ENCODE peak calls at places on chromosomes 7 and 10, in five cellular contexts. X is lower lobe of right lung; U is PC-3; R is body of pancreas; L is CD8-positive, alpha-beta T cell. V is an unnamed sample.
A peak's percentile ranks its signal among the peaks of the same experiment; 100 is the strongest.

GRCh38 chr7:37694208-37695080 is 10.9 kb downstream of the GPR141 start:
- ATAC-seq in X (peak; percentile 74), U (no peak), R (no peak), L (no peak), V (no peak)

GRCh38 chr10:59887972-59888640 is 18.2 kb downstream of the CCDC6 start:
- ATAC-seq in X (no peak), U (no peak), R (no peak), L (peak; percentile 55), V (no peak)

GRCh38 chr7:142383826-142384507 is 126.1 kb upstream of the PRSS58 start:
- ATAC-seq in X (peak; percentile 55), U (peak; percentile 34), R (no peak), L (peak; percentile 27), V (no peak)

GRCh38 chr7:2409745-2410414 is 6.5 kb downstream of the CHST12 start:
- ATAC-seq in X (no peak), U (no peak), R (no peak), L (peak; percentile 16), V (peak; percentile 20)

GRCh38 chr10:44995581-44995913 is 5.2 kb upstream of the ZNF22 start:
- ATAC-seq in X (no peak), U (no peak), R (no peak), L (no peak), V (no peak)

GRCh38 chr10:63250032-63250431 is 116.9 kb downstream of the NRBF2 start:
- ATAC-seq in X (no peak), U (no peak), R (no peak), L (no peak), V (no peak)

GRCh38 chr10:42960491-42961155 is 116.2 kb upstream of the RET start:
- ATAC-seq in X (peak; percentile 57), U (peak; percentile 99), R (no peak), L (no peak), V (no peak)

GRCh38 chr10:72089618-72090017 is 1.3 kb upstream of the SPOCK2 start:
- ATAC-seq in X (no peak), U (no peak), R (no peak), L (no peak), V (no peak)

GRCh38 chr7:150373049-150373801 is 4.6 kb downstream of the REPIN1 start:
- ATAC-seq in X (no peak), U (no peak), R (no peak), L (no peak), V (no peak)

GRCh38 chr7:33784000-33784399 is 121.3 kb upstream of the BMPER start:
- ATAC-seq in X (no peak), U (no peak), R (no peak), L (no peak), V (no peak)

GRCh38 chr10:35201234-35201633 is 74.6 kb downstream of the CREM start:
- ATAC-seq in X (no peak), U (no peak), R (no peak), L (no peak), V (no peak)

GRCh38 chr7:109529712-109530111 is 960.0 kb downstream of the DNAJB9 start:
- ATAC-seq in X (no peak), U (no peak), R (no peak), L (no peak), V (no peak)

GRCh38 chr7:19375986-19376385 is 230.8 kb upstream of the FERD3L start:
- ATAC-seq in X (peak; percentile 29), U (no peak), R (no peak), L (no peak), V (no peak)

GRCh38 chr10:77643795-77644468 is 6.3 kb upstream of the KCNMA1 start:
- ATAC-seq in X (peak; percentile 38), U (peak; percentile 75), R (peak; percentile 31), L (no peak), V (no peak)

GRCh38 chr10:43318978-43319965 is 52.2 kb upstream of the FXYD4 start:
- ATAC-seq in X (no peak), U (no peak), R (no peak), L (no peak), V (no peak)

GRCh38 chr7:4151926-4152549 is 530.1 kb upstream of the FOXK1 start:
- ATAC-seq in X (no peak), U (peak; percentile 89), R (peak; percentile 96), L (no peak), V (peak; percentile 32)

GRCh38 chr7:47950714-47951113 is 2.4 kb upstream of the PKD1L1 start:
- ATAC-seq in X (peak; percentile 79), U (peak; percentile 88), R (no peak), L (no peak), V (peak; percentile 53)

GRCh38 chr7:157669768-157670345 is 333.1 kb downstream of the DNAJB6 start:
- ATAC-seq in X (no peak), U (no peak), R (no peak), L (peak; percentile 40), V (no peak)

GRCh38 chr10:68315582-68315981 is 16.3 kb upstream of the HNRNPH3 start:
- ATAC-seq in X (no peak), U (no peak), R (no peak), L (no peak), V (no peak)

GRCh38 chr10:119371704-119372663 is 164.6 kb downstream of the GRK5 start:
- ATAC-seq in X (no peak), U (no peak), R (no peak), L (no peak), V (no peak)

GRCh38 chr10:63825111-63825510 is 303.9 kb downstream of the REEP3 start:
- ATAC-seq in X (no peak), U (no peak), R (no peak), L (no peak), V (no peak)

GRCh38 chr10:60433684-60434083 is 44.0 kb upstream of the ANK3 start:
- ATAC-seq in X (no peak), U (peak; percentile 70), R (no peak), L (no peak), V (no peak)

GRCh38 chr10:131852823-131853609 is 47.8 kb upstream of the PPP2R2D start:
- ATAC-seq in X (no peak), U (no peak), R (no peak), L (no peak), V (no peak)

GRCh38 chr10:104268691-104269645 is at the start of gene GSTO2:
- ATAC-seq in X (peak; percentile 100), U (peak; percentile 99), R (peak; percentile 100), L (peak; percentile 89), V (peak; percentile 100)
- H3K27ac ChIP-seq in X (peak within 1 kb of the TSS; percentile 89), U (peak within 1 kb of the TSS; percentile 51), R (peak within 1 kb of the TSS; percentile 82), L (peak within 1 kb of the TSS; percentile 90), V (peak within 1 kb of the TSS; percentile 93)

DNA sequence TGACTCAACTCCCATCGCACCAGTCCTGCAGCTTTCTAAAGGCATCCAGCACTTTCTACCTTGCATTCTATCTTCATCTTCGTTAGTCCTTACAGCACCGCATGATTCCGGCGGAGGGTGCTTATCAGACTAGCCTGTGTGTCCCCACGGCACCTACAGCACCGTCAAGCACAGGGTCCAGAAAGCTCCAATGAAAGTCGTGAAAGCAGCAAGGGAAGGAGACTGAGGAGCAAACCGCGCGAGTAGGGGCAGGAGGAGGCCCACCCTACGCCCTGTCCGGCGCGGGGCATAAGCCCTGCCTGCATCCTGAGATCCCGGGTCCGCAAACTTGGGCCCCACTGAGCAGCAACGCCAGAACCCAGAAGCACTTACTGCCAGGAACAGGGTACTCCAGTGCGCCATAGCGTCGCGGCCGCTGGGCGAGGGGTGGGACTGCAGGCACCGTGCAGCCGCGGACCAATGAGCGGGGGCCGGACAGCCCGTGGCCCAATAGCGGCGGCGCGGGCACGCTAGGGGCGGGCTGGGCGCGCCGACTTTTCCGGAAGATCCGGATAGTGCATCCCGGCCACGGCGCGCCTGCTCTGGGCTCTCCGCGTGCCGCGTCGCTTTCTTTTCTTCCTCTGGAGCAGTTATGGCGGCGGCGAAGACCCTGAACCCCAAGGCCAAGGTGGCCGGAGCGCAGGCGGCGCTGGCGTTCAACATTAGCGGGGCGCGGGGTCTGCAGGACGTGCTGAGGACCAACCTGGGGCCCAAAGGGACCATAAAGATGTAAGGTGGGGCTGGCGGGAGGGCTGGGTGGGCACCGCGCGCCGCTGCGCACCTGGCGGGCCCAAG is 122.1 kb upstream of the VKORC1L1 start:
- ATAC-seq in X (peak; percentile 100), U (peak; percentile 99), R (peak; percentile 98), L (peak; percentile 96), V (peak; percentile 98)
- TF ChIP-seq CTCF in X (peak; percentile 37), U (no peak), R (no peak), L (no peak), V (peak; percentile 41)

GRCh38 chr10:113052076-113052830 is 102.2 kb downstream of the TCF7L2 start:
- ATAC-seq in X (no peak), U (no peak), R (no peak), L (no peak), V (no peak)
- H3K27ac ChIP-seq in X (no peak overlapping the region), U (no peak overlapping the region), R (no peak overlapping the region), L (no peak overlapping the region), V (peak overlapping the region; percentile 58)

GRCh38 chr7:105792488-105793370 is 83.7 kb downstream of the ATXN7L1 start:
- ATAC-seq in X (no peak), U (no peak), R (no peak), L (peak; percentile 34), V (no peak)

GRCh38 chr7:105797652-105798051 is 78.7 kb downstream of the ATXN7L1 start:
- ATAC-seq in X (no peak), U (no peak), R (no peak), L (no peak), V (no peak)

GRCh38 chr7:105796365-105796764 is 80.0 kb downstream of the ATXN7L1 start:
- ATAC-seq in X (no peak), U (no peak), R (no peak), L (no peak), V (no peak)

GRCh38 chr7:105791926-105792325 is 84.5 kb downstream of the ATXN7L1 start:
- ATAC-seq in X (no peak), U (no peak), R (no peak), L (no peak), V (no peak)

GRCh38 chr7:105794741-105795729 is 81.4 kb downstream of the ATXN7L1 start:
- ATAC-seq in X (no peak), U (peak; percentile 92), R (no peak), L (no peak), V (peak; percentile 78)
- TF ChIP-seq CTCF in X (no peak), U (no peak), R (no peak), L (no peak), V (no peak)

GRCh38 chr10:110858297-110858934 is 13.3 kb upstream of the PDCD4 start:
- ATAC-seq in X (no peak), U (no peak), R (peak; percentile 2), L (no peak), V (no peak)
- H3K27ac ChIP-seq in X (peak overlapping the region; percentile 44), U (no peak overlapping the region), R (peak overlapping the region; percentile 88), L (no peak overlapping the region), V (peak overlapping the region; percentile 19)

GRCh38 chr10:29519670-29520069 is 115.1 kb downstream of the SVIL start:
- ATAC-seq in X (no peak), U (no peak), R (no peak), L (no peak), V (no peak)

GRCh38 chr10:29514306-29514705 is 120.5 kb downstream of the SVIL start:
- ATAC-seq in X (no peak), U (no peak), R (no peak), L (no peak), V (no peak)

GRCh38 chr10:29512460-29512974 is 122.3 kb downstream of the SVIL start:
- ATAC-seq in X (no peak), U (peak; percentile 31), R (no peak), L (no peak), V (no peak)

GRCh38 chr10:29522038-29522855 is 112.5 kb downstream of the SVIL start:
- ATAC-seq in X (peak; percentile 41), U (no peak), R (no peak), L (no peak), V (peak; percentile 32)

GRCh38 chr10:29517352-29517923 is 117.3 kb downstream of the SVIL start:
- ATAC-seq in X (peak; percentile 44), U (peak; percentile 54), R (no peak), L (no peak), V (peak; percentile 34)
- TF ChIP-seq CTCF in X (peak; percentile 30), U (peak; percentile 70), R (peak; percentile 39), L (no peak), V (peak; percentile 25)